ENCODE peak calls at places on chromosomes 2 and 18, in four cellular contexts. J, T, R and C are unnamed samples. For H3K9me3, the result is how much of the 10 kb centered on the place peaks cover.

GRCh38 chr2:217857624-217858506 is 144.9 kb downstream of the TNS1 start:
- DNase-seq in J (peak), T (no peak), R (no peak), C (no peak)

GRCh38 chr18:41754332-41754731 is 200.7 kb upstream of the PIK3C3 start:
- DNase-seq in J (no peak), T (no peak), R (no peak), C (no peak)

GRCh38 chr18:11387880-11388279 is 221.5 kb upstream of the SLC35G4 start:
- DNase-seq in J (peak), T (peak), R (peak), C (peak)

GRCh38 chr2:172931256-172931894 is 144.3 kb upstream of the MAP3K20 start:
- DNase-seq in J (no peak), T (no peak), R (no peak), C (no peak)

GRCh38 chr18:8895987-8896619 is 190.7 kb downstream of the MTCL1 start:
- DNase-seq in J (no peak), T (no peak), R (no peak), C (no peak)

GRCh38 chr2:237421542-237422047 is 7.6 kb upstream of the COL6A3 start:
- DNase-seq in J (peak), T (peak), R (peak), C (peak)

GRCh38 chr2:216308532-216308931 is 63.8 kb downstream of the MARCHF4 start:
- DNase-seq in J (no peak), T (no peak), R (no peak), C (no peak)

GRCh38 chr18:80198994-80199748 is 48.1 kb downstream of the PARD6G start:
- DNase-seq in J (no peak), T (no peak), R (no peak), C (no peak)

GRCh38 chr2:204869142-204869823 is 324.0 kb downstream of the PARD3B start:
- DNase-seq in J (no peak), T (no peak), R (no peak), C (no peak)

GRCh38 chr2:215748446-215748845 is 264.9 kb downstream of the MREG start:
- DNase-seq in J (no peak), T (no peak), R (no peak), C (no peak)

GRCh38 chr2:199466704-199467461 is 9.1 kb upstream of the SATB2 start:
- DNase-seq in J (no peak), T (no peak), R (no peak), C (no peak)

GRCh38 chr2:39778775-39779751 is at the start of gene THUMPD2:
- DNase-seq in J (peak), T (peak), R (peak), C (peak)

GRCh38 chr18:50748243-50749229 is 71.3 kb downstream of the MRO start:
- DNase-seq in J (no peak), T (no peak), R (no peak), C (peak)

GRCh38 chr18:32482117-32482516 is 11.4 kb upstream of the GAREM1 start:
- DNase-seq in J (no peak), T (no peak), R (no peak), C (no peak)

GRCh38 chr2:213068681-213069359 is 82.6 kb downstream of the IKZF2 start:
- DNase-seq in J (no peak), T (no peak), R (no peak), C (no peak)

GRCh38 chr18:22282311-22283235 is 113.2 kb downstream of the GATA6 start:
- DNase-seq in J (no peak), T (no peak), R (peak), C (peak)

GRCh38 chr2:9266711-9267110 is 60.1 kb downstream of the ASAP2 start:
- DNase-seq in J (no peak), T (no peak), R (no peak), C (no peak)

GRCh38 chr2:28327963-28328922 is 64.4 kb upstream of the FOSL2 start:
- DNase-seq in J (no peak), T (no peak), R (no peak), C (no peak)

GRCh38 chr2:55585451-55586079 is 31.9 kb downstream of the PPP4R3B start:
- DNase-seq in J (no peak), T (no peak), R (no peak), C (no peak)

GRCh38 chr2:60861736-60862135 is 19.6 kb upstream of the REL start:
- DNase-seq in J (no peak), T (no peak), R (no peak), C (no peak)

GRCh38 chr18:49907346-49907929 is 94.1 kb upstream of the ACAA2 start:
- DNase-seq in J (no peak), T (no peak), R (no peak), C (no peak)

GRCh38 chr2:110674620-110675555 is 3.0 kb downstream of the BUB1 start:
- DNase-seq in J (no peak), T (peak), R (peak), C (peak)

GRCh38 chr2:158103358-158104021 is 1.8 kb downstream of the UPP2 start:
- DNase-seq in J (no peak), T (no peak), R (no peak), C (peak)

GRCh38 chr2:23146011-23146410 is 239.0 kb upstream of the KLHL29 start:
- DNase-seq in J (no peak), T (no peak), R (no peak), C (no peak)

GRCh38 chr2:9610781-9611548 is 19.8 kb downstream of the YWHAQ start:
- DNase-seq in J (no peak), T (no peak), R (no peak), C (no peak)

GRCh38 chr2:121036226-121036692 is 248.7 kb downstream of the TFCP2L1 start:
- DNase-seq in J (no peak), T (no peak), R (no peak), C (peak)

GRCh38 chr18:3066391-3067079 is 53.6 kb upstream of the LPIN2 start:
- DNase-seq in J (no peak), T (no peak), R (no peak), C (no peak)

GRCh38 chr18:435940-436339 is 64.6 kb downstream of the COLEC12 start:
- DNase-seq in J (no peak), T (no peak), R (no peak), C (no peak)

GRCh38 chr2:85154048-85154753 is 21.0 kb downstream of the TCF7L1 start:
- DNase-seq in J (no peak), T (no peak), R (no peak), C (no peak)

GRCh38 chr2:128651000-128651399 is 332.3 kb upstream of the HS6ST1 start:
- DNase-seq in J (no peak), T (no peak), R (no peak), C (no peak)

GRCh38 chr18:73636355-73636754 is 511.3 kb downstream of the FBXO15 start:
- DNase-seq in J (no peak), T (no peak), R (no peak), C (no peak)

GRCh38 chr18:48230459-48231113 is 178.6 kb downstream of the ZBTB7C start:
- DNase-seq in J (peak), T (peak), R (peak), C (peak)

GRCh38 chr2:20660506-20660905 is 6.4 kb upstream of the GDF7 start:
- DNase-seq in J (no peak), T (peak), R (no peak), C (no peak)

GRCh38 chr2:120858764-120859525 is 123.3 kb downstream of the GLI2 start:
- DNase-seq in J (no peak), T (no peak), R (no peak), C (no peak)

GRCh38 chr2:236338495-236339184 is 74.4 kb upstream of the ASB18 start:
- DNase-seq in J (peak), T (no peak), R (no peak), C (peak)

GRCh38 chr18:71942433-71942832 is 601.7 kb downstream of the CBLN2 start:
- DNase-seq in J (no peak), T (no peak), R (no peak), C (no peak)

DNA sequence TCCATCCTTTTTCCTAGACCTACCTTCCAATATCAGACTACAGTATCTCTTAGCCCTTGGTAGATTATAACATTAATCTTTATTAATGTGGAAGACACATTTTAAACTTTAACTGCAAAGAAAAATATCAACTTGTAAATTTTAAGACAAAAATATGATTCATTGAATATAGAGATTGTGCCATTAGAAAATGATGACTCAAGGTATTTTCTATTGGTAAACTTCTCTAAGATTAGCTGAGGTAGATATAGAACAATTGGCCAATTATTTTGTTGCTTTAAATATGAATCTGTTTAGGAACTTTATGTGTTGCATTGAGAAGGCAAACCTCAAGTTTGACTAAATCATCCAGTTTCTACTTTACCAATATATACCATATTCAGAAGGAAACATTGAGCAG is 604.7 kb downstream of the CBLN2 start:
- DNase-seq in J (no peak), T (no peak), R (no peak), C (no peak)
- H3K9me3 ChIP-seq in J (under half), T (under half), R (under half), C (under half)

DNA sequence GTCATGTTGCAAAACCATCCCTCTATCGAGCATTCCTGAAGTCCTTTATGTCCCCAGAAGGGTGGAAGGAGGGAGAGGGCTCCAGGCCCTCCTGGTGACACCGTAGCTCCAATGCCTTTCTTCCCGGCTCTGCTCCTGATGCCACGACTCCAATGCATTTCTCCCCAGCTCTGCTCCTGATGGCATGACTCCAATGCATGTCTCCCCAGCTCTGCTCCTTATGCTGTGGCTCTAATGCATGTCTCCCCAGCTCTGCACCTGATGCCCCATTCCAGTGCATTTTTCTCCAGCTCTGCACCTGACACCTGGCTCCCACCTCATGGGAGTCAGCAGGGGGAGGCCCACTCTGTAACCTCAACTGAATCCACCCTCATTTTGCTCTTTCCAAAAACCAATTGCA is 153.0 kb upstream of the SALL3 start:
- DNase-seq in J (no peak), T (no peak), R (no peak), C (no peak)
- H3K9me3 ChIP-seq in J (under half), T (under half), R (under half), C (under half)

GRCh38 chr2:196925445-196925767 is 1.1 kb downstream of the PGAP1 start:
- DNase-seq in J (no peak), T (no peak), R (no peak), C (no peak)

GRCh38 chr2:196925768-196926561 is 542 bp downstream of the PGAP1 start:
- DNase-seq in J (peak), T (peak), R (peak), C (peak)

GRCh38 chr2:196924051-196924450 is 2.5 kb downstream of the PGAP1 start:
- DNase-seq in J (no peak), T (no peak), R (no peak), C (no peak)

GRCh38 chr2:196927318-196928225 is 1.1 kb upstream of the PGAP1 start:
- DNase-seq in J (no peak), T (no peak), R (no peak), C (peak)

GRCh38 chr2:196926562-196927317 is at the start of gene PGAP1:
- DNase-seq in J (peak), T (peak), R (peak), C (peak)
- H3K9me3 ChIP-seq in J (under half), T (under half), R (under half), C (under half)

GRCh38 chr2:134039912-134040581 is 213.8 kb upstream of the MGAT5 start:
- DNase-seq in J (no peak), T (no peak), R (no peak), C (no peak)
- H3K9me3 ChIP-seq in J (under half), T (under half), R (under half), C (under half)

DNA sequence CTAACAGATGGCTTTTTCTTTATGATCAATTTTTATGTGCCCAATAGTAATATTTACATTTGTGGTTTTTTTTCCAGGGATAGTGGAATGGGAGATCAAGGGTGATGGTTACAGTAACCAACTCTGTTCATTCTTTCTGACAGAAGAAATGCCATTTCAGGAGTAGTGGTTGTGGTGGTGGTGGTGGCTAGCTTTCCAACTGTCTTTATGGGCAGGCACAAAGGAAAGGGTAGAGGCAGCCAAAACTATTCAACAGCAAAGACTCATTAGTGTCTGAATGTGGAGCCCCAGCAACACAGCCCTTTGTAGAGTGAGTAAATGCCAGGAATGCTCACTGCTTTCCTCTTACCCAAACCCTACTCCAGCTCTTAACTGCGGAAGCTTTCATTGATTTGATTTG is 227.7 kb downstream of the RND3 start:
- DNase-seq in J (no peak), T (no peak), R (no peak), C (no peak)
- H3K9me3 ChIP-seq in J (under half), T (under half), R (under half), C (under half)

GRCh38 chr2:171317492-171318125 is 116.2 kb downstream of the METTL8 start:
- DNase-seq in J (no peak), T (no peak), R (no peak), C (no peak)
- H3K9me3 ChIP-seq in J (under half), T (under half), R (under half), C (under half)

DNA sequence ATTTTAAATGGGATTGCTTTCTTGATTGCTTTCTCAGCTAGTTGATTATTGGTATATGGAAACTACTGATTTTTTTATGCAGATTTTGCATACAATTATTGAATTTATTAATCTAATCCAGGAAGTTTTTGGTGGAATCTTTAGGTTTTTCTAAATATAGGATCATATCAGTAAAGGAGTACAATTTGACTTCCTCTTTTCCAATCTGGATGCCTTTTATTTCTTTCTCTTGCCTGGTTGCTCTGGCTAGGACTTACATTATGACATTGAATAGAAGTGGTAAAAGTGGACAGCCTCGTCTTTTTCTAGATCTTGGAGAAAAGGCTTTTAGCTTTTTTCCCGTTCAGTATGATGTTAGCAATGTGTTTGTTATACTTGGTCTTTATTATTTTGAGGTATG is 51.3 kb downstream of the OTX1 start:
- DNase-seq in J (no peak), T (no peak), R (no peak), C (no peak)
- H3K9me3 ChIP-seq in J (under half), T (under half), R (under half), C (under half)